ENCODE peak calls at places on chromosomes 6 and 20, in eight cellular contexts. X is suprapubic skin, L is uterus, K is A549, A is HCT116, F is NB4, B is transverse colon, N is tibial nerve. H is an unnamed sample.

GRCh38 chr6:11362481-11363018 is 130.1 kb upstream of the NEDD9 start:
- DNase-seq in X (no peak), L (no peak), K (no peak), A (no peak), F (no peak), B (no peak), N (no peak), H (no peak)

GRCh38 chr6:123716506-123716905 is 79.8 kb upstream of the TRDN start:
- DNase-seq in X (no peak), L (no peak), K (no peak), A (no peak), F (peak), B (no peak), N (no peak), H (no peak)

GRCh38 chr6:119952696-119953095 is 603.1 kb upstream of the MAN1A1 start:
- DNase-seq in X (no peak), L (no peak), K (no peak), A (no peak), F (no peak), B (no peak), N (no peak), H (no peak)

GRCh38 chr6:79070206-79070825 is 7.7 kb downstream of the PHIP start:
- DNase-seq in X (no peak), L (no peak), K (no peak), A (no peak), F (no peak), B (no peak), N (no peak), H (no peak)

GRCh38 chr20:49171928-49172327 is 16.2 kb downstream of the STAU1 start:
- DNase-seq in X (no peak), L (no peak), K (no peak), A (no peak), F (no peak), B (no peak), N (no peak), H (no peak)

GRCh38 chr6:30450908-30451818 is 38.1 kb upstream of the HLA-E start:
- DNase-seq in X (no peak), L (no peak), K (no peak), A (no peak), F (peak), B (peak), N (no peak), H (peak)

GRCh38 chr6:21132856-21133610 is 460.5 kb upstream of the SOX4 start:
- DNase-seq in X (no peak), L (no peak), K (no peak), A (no peak), F (no peak), B (no peak), N (no peak), H (no peak)

GRCh38 chr20:4664691-4665360 is 56.9 kb upstream of the PRND start:
- DNase-seq in X (no peak), L (no peak), K (no peak), A (no peak), F (no peak), B (no peak), N (no peak), H (no peak)

GRCh38 chr20:62824476-62825287 is 7.8 kb downstream of the COL9A3 start:
- DNase-seq in X (no peak), L (no peak), K (no peak), A (no peak), F (peak), B (peak), N (no peak), H (no peak)

GRCh38 chr6:156687875-156688549 is 89.2 kb upstream of the ARID1B start:
- DNase-seq in X (no peak), L (no peak), K (no peak), A (peak), F (no peak), B (peak), N (no peak), H (peak)

GRCh38 chr6:4295789-4296165 is 160.4 kb upstream of the ECI2 start:
- DNase-seq in X (no peak), L (no peak), K (no peak), A (no peak), F (no peak), B (no peak), N (no peak), H (no peak)

GRCh38 chr6:27078734-27079357 is 168.7 kb upstream of the PRSS16 start:
- DNase-seq in X (no peak), L (no peak), K (peak), A (peak), F (peak), B (peak), N (peak), H (peak)

GRCh38 chr6:163780993-163781392 is 366.5 kb downstream of the QKI start:
- DNase-seq in X (no peak), L (no peak), K (no peak), A (no peak), F (no peak), B (no peak), N (peak), H (no peak)

GRCh38 chr6:1624848-1625341 is 15.2 kb downstream of the FOXC1 start:
- DNase-seq in X (peak), L (no peak), K (no peak), A (no peak), F (peak), B (no peak), N (no peak), H (peak)

GRCh38 chr20:51470907-51471411 is 71.6 kb downstream of the NFATC2 start:
- DNase-seq in X (no peak), L (no peak), K (no peak), A (no peak), F (no peak), B (no peak), N (no peak), H (no peak)

GRCh38 chr20:23034721-23035671 is at the start of gene SSTR4:
- DNase-seq in X (no peak), L (no peak), K (no peak), A (no peak), F (no peak), B (no peak), N (no peak), H (no peak)

GRCh38 chr20:6837730-6838129 is 70.2 kb downstream of the BMP2 start:
- DNase-seq in X (no peak), L (no peak), K (no peak), A (no peak), F (no peak), B (no peak), N (no peak), H (no peak)

GRCh38 chr6:116304538-116305097 is 24.9 kb upstream of the TSPYL1 start:
- DNase-seq in X (no peak), L (no peak), K (no peak), A (no peak), F (no peak), B (no peak), N (no peak), H (no peak)

GRCh38 chr6:5937936-5938706 is 68.6 kb downstream of the NRN1 start:
- DNase-seq in X (no peak), L (no peak), K (no peak), A (no peak), F (no peak), B (no peak), N (no peak), H (no peak)

GRCh38 chr6:158869604-158870417 is 50.6 kb upstream of the EZR start:
- DNase-seq in X (peak), L (peak), K (peak), A (peak), F (peak), B (peak), N (peak), H (peak)

GRCh38 chr6:26216886-26217713 is 129.9 kb downstream of the HFE start:
- DNase-seq in X (peak), L (peak), K (no peak), A (no peak), F (peak), B (peak), N (peak), H (peak)

GRCh38 chr6:37693546-37694250 is 4.0 kb downstream of the MDGA1 start:
- DNase-seq in X (no peak), L (no peak), K (no peak), A (no peak), F (no peak), B (no peak), N (no peak), H (no peak)

GRCh38 chr20:58023346-58023745 is 205.1 kb downstream of the ANKRD60 start:
- DNase-seq in X (no peak), L (no peak), K (no peak), A (no peak), F (no peak), B (no peak), N (no peak), H (peak)

GRCh38 chr6:45586216-45587171 is 208.8 kb upstream of the SUPT3H start:
- DNase-seq in X (no peak), L (no peak), K (no peak), A (no peak), F (peak), B (no peak), N (no peak), H (no peak)

GRCh38 chr20:906703-907102 is 9.4 kb downstream of the ANGPT4 start:
- DNase-seq in X (no peak), L (no peak), K (no peak), A (no peak), F (no peak), B (no peak), N (peak), H (no peak)

GRCh38 chr6:119978274-119978889 is 628.8 kb upstream of the MAN1A1 start:
- DNase-seq in X (no peak), L (no peak), K (no peak), A (no peak), F (peak), B (no peak), N (peak), H (no peak)

GRCh38 chr20:58664883-58665282 is 13.8 kb downstream of the STX16 start:
- DNase-seq in X (no peak), L (no peak), K (no peak), A (no peak), F (no peak), B (no peak), N (no peak), H (no peak)

GRCh38 chr6:30169658-30170614 is 6.6 kb downstream of the TRIM15 start:
- DNase-seq in X (no peak), L (no peak), K (peak), A (peak), F (peak), B (no peak), N (no peak), H (no peak)

GRCh38 chr20:8545212-8545611 is 413.1 kb downstream of the PLCB1 start:
- DNase-seq in X (no peak), L (no peak), K (no peak), A (no peak), F (no peak), B (no peak), N (no peak), H (no peak)

GRCh38 chr6:168778201-168778600 is 337.2 kb downstream of the SMOC2 start:
- DNase-seq in X (no peak), L (peak), K (no peak), A (no peak), F (no peak), B (no peak), N (peak), H (peak)

GRCh38 chr6:168147205-168147738 is 68.3 kb upstream of the FRMD1 start:
- DNase-seq in X (no peak), L (no peak), K (no peak), A (no peak), F (no peak), B (no peak), N (no peak), H (no peak)

GRCh38 chr6:45607818-45608217 is 230.1 kb upstream of the SUPT3H start:
- DNase-seq in X (no peak), L (no peak), K (no peak), A (peak), F (peak), B (peak), N (no peak), H (no peak)

GRCh38 chr6:76681781-76682180 is 609.3 kb upstream of the IMPG1 start:
- DNase-seq in X (no peak), L (no peak), K (no peak), A (no peak), F (no peak), B (no peak), N (no peak), H (no peak)

GRCh38 chr6:158085261-158086053 is 82.6 kb downstream of the SERAC1 start:
- DNase-seq in X (no peak), L (no peak), K (no peak), A (no peak), F (no peak), B (no peak), N (no peak), H (no peak)

DNA sequence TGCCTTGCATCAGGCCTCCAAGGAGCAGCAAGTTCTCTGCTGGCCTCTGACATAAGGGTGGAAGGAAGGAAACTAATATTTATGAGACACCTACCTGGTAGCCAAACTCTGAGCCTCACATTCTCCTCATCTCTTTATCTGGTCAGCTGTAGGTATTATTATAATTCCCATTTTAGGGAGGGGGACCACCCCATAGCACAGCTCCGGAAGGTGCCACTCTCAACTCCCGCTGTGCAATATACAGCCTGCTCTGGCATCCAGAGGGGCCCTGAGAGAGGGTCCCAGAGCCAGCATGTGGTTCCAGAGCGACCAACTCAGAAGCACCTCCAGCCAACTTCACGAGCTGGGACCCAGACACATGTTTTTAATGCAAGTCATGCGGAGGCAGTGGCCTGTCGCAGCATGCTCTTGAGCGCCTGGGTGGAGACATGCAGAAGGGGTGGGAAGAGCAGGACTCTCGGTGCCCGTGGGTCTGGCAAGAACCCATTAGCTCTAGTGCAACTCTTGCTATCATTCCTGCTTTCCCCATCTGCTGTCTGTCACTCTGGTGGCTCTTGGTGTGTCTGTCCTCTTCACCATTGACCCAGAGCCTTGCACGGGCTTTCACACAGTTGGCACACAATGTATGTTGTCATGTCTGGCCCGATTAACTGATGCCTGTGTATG is 15.0 kb upstream of the MYMX start:
- DNase-seq in X (no peak), L (no peak), K (no peak), A (no peak), F (no peak), B (no peak), N (no peak), H (peak)
- TF ChIP-seq POLR2A in X (no peak), L (no peak), K (no peak), A (no peak), F (no peak), B (no peak), N (no peak), H (no peak)

GRCh38 chr6:42423244-42423643 is 28.5 kb downstream of the TRERF1 start:
- DNase-seq in X (no peak), L (no peak), K (no peak), A (no peak), F (no peak), B (no peak), N (no peak), H (no peak)
- H3K4me3 ChIP-seq in X (no peak), L (no peak), K (no peak), A (no peak), F (no peak), B (no peak), N (no peak), H (no peak)

GRCh38 chr6:132401120-132401940 is at the start of gene MOXD1:
- DNase-seq in X (peak), L (peak), K (peak), A (no peak), F (no peak), B (peak), N (no peak), H (no peak)
- TF ChIP-seq CTCF in X (no peak), L (no peak), K (no peak), A (no peak), F (no peak), B (no peak), N (peak), H (no peak)

GRCh38 chr6:108564178-108564577 is 3.5 kb downstream of the FOXO3 start:
- DNase-seq in X (no peak), L (no peak), K (no peak), A (peak), F (no peak), B (no peak), N (no peak), H (no peak)

GRCh38 chr6:108563292-108563691 is 2.6 kb downstream of the FOXO3 start:
- DNase-seq in X (no peak), L (no peak), K (no peak), A (no peak), F (no peak), B (no peak), N (no peak), H (no peak)

GRCh38 chr6:108560463-108561308 is at the start of gene FOXO3:
- DNase-seq in X (peak), L (peak), K (peak), A (peak), F (peak), B (peak), N (peak), H (peak)

GRCh38 chr6:108561742-108562502 is 1.2 kb downstream of the FOXO3 start:
- DNase-seq in X (peak), L (peak), K (no peak), A (no peak), F (peak), B (peak), N (no peak), H (no peak)

DNA sequence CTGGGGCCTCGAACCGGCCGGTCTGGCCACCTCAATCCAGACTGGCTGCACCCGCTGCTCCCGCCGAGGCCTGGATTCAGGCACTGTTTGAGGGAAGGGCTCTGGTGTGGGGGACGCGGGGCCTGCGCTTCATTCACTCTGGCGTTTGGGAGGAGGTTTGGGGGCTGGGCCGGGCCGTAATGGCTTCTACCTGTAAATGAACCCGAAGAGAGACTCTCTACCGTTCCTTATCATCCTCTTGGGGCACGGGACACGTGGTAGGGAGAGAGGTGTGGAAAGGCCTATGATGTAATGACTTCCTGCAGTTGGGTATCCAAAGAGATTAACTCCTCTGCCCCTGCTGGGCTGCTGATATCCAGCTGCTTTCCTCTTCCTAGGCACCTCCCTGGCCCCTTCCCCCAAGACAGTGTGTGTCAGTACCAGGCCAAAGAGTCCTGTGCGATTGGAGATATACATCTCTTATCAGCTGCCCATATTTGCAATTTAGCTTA is 1.8 kb downstream of the FOXO3 start:
- DNase-seq in X (peak), L (peak), K (peak), A (peak), F (peak), B (peak), N (peak), H (peak)
- TF ChIP-seq POLR2A in X (no peak), L (peak), K (no peak), A (no peak), F (no peak), B (peak), N (peak), H (no peak)

H was measured in lower leg skin.